ENCODE peak calls at places on chromosomes 7 and 10, in ten cellular contexts. X, F, U, O, P, C, S, T, Q and R are unnamed samples. For H3K4me1, the result is how much of the 10 kb centered on the place peaks cover.

GRCh38 chr7:42247301-42247700 is 10.3 kb upstream of the GLI3 start:
- DNase-seq in X (no peak), F (no peak), U (no peak), O (no peak), P (no peak), C (no peak), S (no peak), T (no peak), Q (no peak), R (no peak)

GRCh38 chr7:95501261-95501816 is 15.6 kb downstream of the ASB4 start:
- DNase-seq in X (no peak), F (no peak), U (no peak), O (no peak), P (no peak), C (no peak), S (no peak), T (no peak), Q (no peak), R (no peak)

GRCh38 chr10:104767745-104768144 is 126.7 kb downstream of the SORCS3 start:
- DNase-seq in X (no peak), F (no peak), U (no peak), O (no peak), P (no peak), C (no peak), S (no peak), T (no peak), Q (no peak), R (no peak)

GRCh38 chr10:33612551-33612950 is 278.1 kb upstream of the NRP1 start:
- DNase-seq in X (no peak), F (no peak), U (no peak), O (no peak), P (no peak), C (no peak), S (no peak), T (no peak), Q (no peak), R (no peak)

GRCh38 chr7:1317654-1318450 is 85.2 kb downstream of the UNCX start:
- DNase-seq in X (no peak), F (no peak), U (no peak), O (no peak), P (no peak), C (no peak), S (no peak), T (no peak), Q (no peak), R (no peak)

GRCh38 chr7:46680147-46680546 is 759.1 kb upstream of the IGFBP3 start:
- DNase-seq in X (no peak), F (peak), U (no peak), O (no peak), P (no peak), C (no peak), S (no peak), T (no peak), Q (no peak), R (no peak)

GRCh38 chr10:132785433-132786278 is at the start of gene NKX6-2:
- DNase-seq in X (peak), F (no peak), U (no peak), O (no peak), P (no peak), C (peak), S (no peak), T (no peak), Q (no peak), R (no peak)

GRCh38 chr7:91050677-91051076 is 213.6 kb upstream of the FZD1 start:
- DNase-seq in X (no peak), F (no peak), U (no peak), O (no peak), P (no peak), C (no peak), S (no peak), T (no peak), Q (no peak), R (no peak)

GRCh38 chr10:31011017-31011659 is 20.5 kb downstream of the ZNF438 start:
- DNase-seq in X (no peak), F (no peak), U (no peak), O (no peak), P (no peak), C (peak), S (no peak), T (no peak), Q (no peak), R (no peak)

GRCh38 chr7:2932761-2933251 is 88.7 kb upstream of the GNA12 start:
- DNase-seq in X (no peak), F (peak), U (no peak), O (peak), P (no peak), C (no peak), S (no peak), T (no peak), Q (no peak), R (no peak)

GRCh38 chr7:102024769-102025391 is 207.5 kb downstream of the CUX1 start:
- DNase-seq in X (no peak), F (peak), U (no peak), O (no peak), P (no peak), C (peak), S (no peak), T (no peak), Q (no peak), R (peak)

GRCh38 chr10:117980216-117980615 is 66.5 kb downstream of the RAB11FIP2 start:
- DNase-seq in X (no peak), F (no peak), U (no peak), O (no peak), P (no peak), C (no peak), S (no peak), T (no peak), Q (no peak), R (no peak)

GRCh38 chr7:137940656-137941518 is 61.0 kb downstream of the CREB3L2 start:
- DNase-seq in X (peak), F (no peak), U (no peak), O (no peak), P (no peak), C (no peak), S (no peak), T (no peak), Q (no peak), R (no peak)

GRCh38 chr10:131683941-131684340 is 216.9 kb upstream of the PPP2R2D start:
- DNase-seq in X (no peak), F (peak), U (no peak), O (no peak), P (no peak), C (no peak), S (no peak), T (no peak), Q (no peak), R (no peak)

GRCh38 chr7:11579141-11579540 is 252.9 kb downstream of the THSD7A start:
- DNase-seq in X (no peak), F (no peak), U (no peak), O (no peak), P (no peak), C (no peak), S (no peak), T (no peak), Q (no peak), R (no peak)

GRCh38 chr7:135337506-135337905 is 103.9 kb downstream of the STRA8 start:
- DNase-seq in X (no peak), F (no peak), U (no peak), O (no peak), P (no peak), C (no peak), S (no peak), T (no peak), Q (no peak), R (no peak)

GRCh38 chr10:102546606-102547310 is 43.0 kb downstream of the SUFU start:
- DNase-seq in X (no peak), F (no peak), U (no peak), O (no peak), P (no peak), C (no peak), S (peak), T (no peak), Q (no peak), R (no peak)

GRCh38 chr7:1059200-1060091 is 15.1 kb downstream of the GPR146 start:
- DNase-seq in X (peak), F (peak), U (no peak), O (no peak), P (no peak), C (peak), S (no peak), T (peak), Q (peak), R (peak)

GRCh38 chr10:79933961-79934360 is 14.9 kb downstream of the SFTPD start:
- DNase-seq in X (no peak), F (no peak), U (no peak), O (no peak), P (no peak), C (no peak), S (no peak), T (peak), Q (no peak), R (no peak)

GRCh38 chr7:36784991-36785940 is 61.0 kb upstream of the AOAH start:
- DNase-seq in X (no peak), F (peak), U (peak), O (no peak), P (peak), C (no peak), S (no peak), T (peak), Q (peak), R (peak)

GRCh38 chr7:2985866-2986265 is 57.8 kb downstream of the CARD11 start:
- DNase-seq in X (no peak), F (no peak), U (no peak), O (no peak), P (no peak), C (no peak), S (no peak), T (no peak), Q (no peak), R (no peak)

GRCh38 chr7:4631664-4632171 is 50.4 kb upstream of the FOXK1 start:
- DNase-seq in X (peak), F (peak), U (peak), O (peak), P (no peak), C (peak), S (peak), T (peak), Q (peak), R (peak)

GRCh38 chr7:134058521-134058920 is 68.6 kb upstream of the LRGUK start:
- DNase-seq in X (no peak), F (no peak), U (no peak), O (no peak), P (no peak), C (no peak), S (no peak), T (no peak), Q (peak), R (no peak)

GRCh38 chr7:74051629-74052410 is 23.8 kb downstream of the ELN start:
- DNase-seq in X (peak), F (peak), U (no peak), O (peak), P (no peak), C (peak), S (no peak), T (no peak), Q (no peak), R (peak)

GRCh38 chr10:91349381-91349780 is 60.8 kb upstream of the HECTD2 start:
- DNase-seq in X (peak), F (no peak), U (peak), O (no peak), P (no peak), C (no peak), S (no peak), T (no peak), Q (no peak), R (peak)

GRCh38 chr10:110267246-110267645 is 37.5 kb downstream of the SMNDC1 start:
- DNase-seq in X (no peak), F (no peak), U (no peak), O (no peak), P (no peak), C (no peak), S (no peak), T (no peak), Q (no peak), R (no peak)

GRCh38 chr7:148474421-148474820 is 116.1 kb upstream of the C7orf33 start:
- DNase-seq in X (no peak), F (no peak), U (no peak), O (no peak), P (no peak), C (peak), S (no peak), T (no peak), Q (no peak), R (no peak)

GRCh38 chr7:133024604-133025003 is 57.3 kb downstream of the CHCHD3 start:
- DNase-seq in X (no peak), F (no peak), U (no peak), O (no peak), P (no peak), C (no peak), S (no peak), T (no peak), Q (no peak), R (no peak)

GRCh38 chr10:113985342-113985844 is 58.3 kb upstream of the ADRB1 start:
- DNase-seq in X (no peak), F (no peak), U (no peak), O (no peak), P (no peak), C (peak), S (no peak), T (no peak), Q (no peak), R (no peak)

GRCh38 chr10:77836299-77836820 is 90.2 kb downstream of the DLG5 start:
- DNase-seq in X (peak), F (peak), U (peak), O (no peak), P (peak), C (no peak), S (no peak), T (peak), Q (peak), R (peak)

GRCh38 chr7:93119191-93119905 is 1.6 kb upstream of the SAMD9 start:
- DNase-seq in X (no peak), F (no peak), U (no peak), O (no peak), P (no peak), C (no peak), S (no peak), T (no peak), Q (no peak), R (no peak)

GRCh38 chr7:117661312-117661711 is 181.5 kb downstream of the CFTR start:
- DNase-seq in X (no peak), F (no peak), U (no peak), O (no peak), P (no peak), C (no peak), S (no peak), T (no peak), Q (no peak), R (no peak)

GRCh38 chr7:141439776-141440175 is 111.4 kb upstream of the AGK start:
- DNase-seq in X (no peak), F (no peak), U (no peak), O (no peak), P (no peak), C (no peak), S (no peak), T (no peak), Q (no peak), R (no peak)

GRCh38 chr7:41010418-41010817 is 692.5 kb downstream of the INHBA start:
- DNase-seq in X (no peak), F (no peak), U (peak), O (no peak), P (no peak), C (no peak), S (no peak), T (no peak), Q (no peak), R (no peak)

GRCh38 chr7:77913977-77914607 is 115.5 kb downstream of the PHTF2 start:
- DNase-seq in X (no peak), F (no peak), U (no peak), O (no peak), P (no peak), C (no peak), S (no peak), T (no peak), Q (peak), R (no peak)

GRCh38 chr10:4684434-4684833 is 141.6 kb upstream of the AKR1E2 start:
- DNase-seq in X (no peak), F (no peak), U (no peak), O (no peak), P (no peak), C (no peak), S (no peak), T (no peak), Q (no peak), R (no peak)

GRCh38 chr10:87763086-87763861 is 54.8 kb downstream of the ATAD1 start:
- DNase-seq in X (no peak), F (no peak), U (no peak), O (no peak), P (no peak), C (no peak), S (no peak), T (no peak), Q (no peak), R (no peak)

GRCh38 chr10:47041401-47042198 is 130.4 kb downstream of the PTPN20 start:
- DNase-seq in X (no peak), F (no peak), U (peak), O (peak), P (no peak), C (no peak), S (no peak), T (no peak), Q (no peak), R (no peak)

GRCh38 chr10:51876528-51876927 is 177.1 kb upstream of the CSTF2T start:
- DNase-seq in X (no peak), F (no peak), U (no peak), O (no peak), P (no peak), C (no peak), S (no peak), T (no peak), Q (no peak), R (no peak)
- H3K4me3 ChIP-seq in X (no peak), F (no peak), U (peak), O (no peak), P (no peak), C (no peak), S (no peak), T (no peak), Q (no peak), R (no peak)

GRCh38 chr10:3471927-3472704 is 299.5 kb upstream of the PITRM1 start:
- DNase-seq in X (no peak), F (no peak), U (no peak), O (no peak), P (no peak), C (peak), S (no peak), T (peak), Q (no peak), R (no peak)
- H3K4me1 ChIP-seq in X (under half), F (under half), U (under half), O (under half), P (under half), C (under half), S (under half), T (under half), Q (under half), R (under half)

GRCh38 chr10:95289921-95290421 is 832 bp downstream of the PDLIM1 start:
- DNase-seq in X (no peak), F (no peak), U (no peak), O (no peak), P (no peak), C (no peak), S (no peak), T (no peak), Q (no peak), R (no peak)

GRCh38 chr10:95288273-95288672 is 2.5 kb downstream of the PDLIM1 start:
- DNase-seq in X (no peak), F (no peak), U (no peak), O (no peak), P (no peak), C (no peak), S (no peak), T (no peak), Q (no peak), R (no peak)

GRCh38 chr10:95290446-95290800 is 380 bp downstream of the PDLIM1 start:
- DNase-seq in X (peak), F (no peak), U (no peak), O (no peak), P (no peak), C (peak), S (no peak), T (no peak), Q (no peak), R (peak)

GRCh38 chr10:95290801-95291633 is at the start of gene PDLIM1:
- DNase-seq in X (peak), F (peak), U (peak), O (peak), P (no peak), C (peak), S (peak), T (peak), Q (peak), R (peak)

GRCh38 chr10:95289003-95289920 is 1.5 kb downstream of the PDLIM1 start:
- DNase-seq in X (no peak), F (no peak), U (no peak), O (no peak), P (no peak), C (peak), S (no peak), T (no peak), Q (peak), R (no peak)
- H3K4me3 ChIP-seq in X (peak), F (peak), U (peak), O (peak), P (no peak), C (peak), S (peak), T (peak), Q (peak), R (peak)

GRCh38 chr7:44087914-44088838 is 5.8 kb upstream of the POLM start:
- DNase-seq in X (no peak), F (peak), U (peak), O (peak), P (no peak), C (no peak), S (peak), T (no peak), Q (no peak), R (peak)
- H3K4me1 ChIP-seq in X (under half), F (under half), U (under half), O (under half), P (under half), C (under half), S (under half), T (under half), Q (under half), R (under half)

DNA sequence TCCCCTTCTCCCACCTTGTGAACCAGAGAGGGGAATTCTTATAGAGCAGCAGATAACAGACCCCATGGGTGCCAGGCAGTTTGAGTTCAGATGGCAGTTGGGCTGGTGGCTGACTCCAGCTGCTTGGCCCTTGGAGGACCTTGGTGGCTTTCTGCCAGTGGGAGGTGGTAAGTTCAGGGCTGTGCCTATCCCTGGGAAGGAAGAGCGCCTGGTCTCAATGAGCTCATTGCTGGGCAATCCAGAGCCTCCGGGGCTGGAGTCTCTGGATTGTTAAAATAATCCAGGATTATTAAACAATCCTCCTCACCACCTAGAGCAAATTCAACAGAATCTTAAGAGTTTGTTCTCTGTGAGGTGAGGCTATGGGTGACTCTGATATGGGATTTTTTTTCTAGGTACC is 105.2 kb downstream of the FANK1 start:
- DNase-seq in X (no peak), F (no peak), U (no peak), O (peak), P (no peak), C (no peak), S (no peak), T (no peak), Q (no peak), R (peak)
- H3K4me3 ChIP-seq in X (no peak), F (no peak), U (no peak), O (no peak), P (no peak), C (no peak), S (no peak), T (no peak), Q (no peak), R (no peak)

DNA sequence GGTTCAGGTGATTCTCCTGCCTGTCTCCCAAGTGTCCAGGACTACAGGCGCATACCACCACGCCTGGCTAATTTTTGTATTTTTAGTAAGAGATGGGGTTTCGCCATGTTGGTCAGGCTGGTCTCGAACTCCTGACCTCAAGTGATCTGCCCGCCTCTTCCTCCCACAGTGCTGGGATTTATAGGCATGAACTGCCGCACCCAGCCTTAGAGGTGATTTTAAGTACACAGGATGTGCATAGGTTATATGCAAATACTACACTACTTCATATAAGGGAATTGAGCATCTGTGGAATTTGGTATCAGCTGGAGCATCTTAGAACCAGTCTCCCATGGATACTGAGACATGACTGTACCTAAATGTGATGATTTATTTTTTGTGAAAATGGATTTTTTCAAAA is 21.0 kb downstream of the WAC start:
- DNase-seq in X (no peak), F (no peak), U (no peak), O (no peak), P (no peak), C (no peak), S (no peak), T (no peak), Q (no peak), R (no peak)
- H3K4me1 ChIP-seq in X (half or more), F (under half), U (half or more), O (under half), P (half or more), C (under half), S (under half), T (under half), Q (under half), R (under half)